ENCODE peak calls at places on chromosome X, in seven cellular contexts. Z is ovary, W is brain microvascular endothelial cell, X is HFF-Myc, C is fibroblast of the aortic adventitia, A is fibroblast of mammary gland, Q is BE2C. D is an unnamed sample.

GRCh38 chrX:107541244-107541643 is 87.1 kb upstream of the PRPS1 start:
- DNase-seq in A (peak), Q (no peak), X (no peak), C (no peak), W (no peak), Z (no peak), D (no peak)

GRCh38 chrX:121301822-121302221 is 254.4 kb downstream of the GLUD2 start:
- DNase-seq in Z (no peak), A (no peak), W (no peak), X (no peak), C (no peak), Q (no peak), D (no peak)

GRCh38 chrX:11564546-11564945 is 101.2 kb downstream of the ARHGAP6 start:
- DNase-seq in A (peak), W (no peak), C (peak), X (no peak), Z (no peak), Q (no peak), D (no peak)

GRCh38 chrX:106932492-106932923 is 12.3 kb downstream of the CLDN2 start:
- DNase-seq in C (peak), A (peak), X (no peak), Z (no peak), Q (no peak), W (no peak), D (no peak)

GRCh38 chrX:40130207-40130606 is 32.4 kb upstream of the BCOR start:
- DNase-seq in C (peak), X (no peak), Q (no peak), A (peak), Z (no peak), W (peak), D (peak)

GRCh38 chrX:153406011-153406410 is 4.9 kb upstream of the PNMA6E start:
- DNase-seq in C (no peak), Q (no peak), W (no peak), Z (no peak), X (no peak), A (no peak), D (no peak)

GRCh38 chrX:104315555-104315954 is 60.8 kb upstream of the ESX1 start:
- DNase-seq in X (no peak), Z (no peak), A (peak), Q (no peak), W (peak), C (peak), D (no peak)

GRCh38 chrX:75210602-75211001 is 54.5 kb upstream of the ABCB7 start:
- DNase-seq in Z (no peak), X (no peak), Q (no peak), C (no peak), A (no peak), W (no peak), D (no peak)

GRCh38 chrX:150372280-150372679 is 9.2 kb downstream of the MAMLD1 start:
- DNase-seq in X (no peak), Z (no peak), C (no peak), Q (no peak), W (no peak), A (no peak), D (no peak)

GRCh38 chrX:13295841-13296240 is 24.0 kb downstream of the ATXN3L start:
- DNase-seq in A (no peak), Q (no peak), X (no peak), C (no peak), W (no peak), Z (no peak), D (no peak)

GRCh38 chrX:3461824-3462508 is 115.5 kb upstream of the MXRA5 start:
- DNase-seq in C (no peak), Q (no peak), Z (no peak), A (peak), W (no peak), X (no peak), D (no peak)
- H3K4me3 ChIP-seq in C (peak), Q (no peak), Z (no peak), A (peak), W (peak), X (peak), D (peak)

GRCh38 chrX:30308263-30309138 is 689 bp downstream of the NR0B1 start:
- DNase-seq in X (no peak), W (no peak), C (no peak), Z (peak), A (peak), Q (peak), D (no peak)
- TF ChIP-seq CTCF in X (peak), W (peak), C (peak), Z (peak), A (no peak), Q (no peak), D (no peak)

GRCh38 chrX:29024813-29025342 is 437.6 kb downstream of the IL1RAPL1 start:
- DNase-seq in Z (no peak), A (no peak), C (no peak), Q (no peak), W (no peak), X (no peak), D (no peak)
- H3K4me3 ChIP-seq in Z (no peak), A (no peak), C (no peak), Q (no peak), W (no peak), X (no peak), D (no peak)

GRCh38 chrX:20374450-20374849 is 107.7 kb upstream of the RPS6KA3 start:
- DNase-seq in X (no peak), A (no peak), W (no peak), Q (no peak), Z (no peak), C (no peak), D (no peak)

GRCh38 chrX:20382518-20383291 is 116.0 kb upstream of the RPS6KA3 start:
- DNase-seq in W (no peak), Q (peak), X (no peak), A (no peak), C (no peak), Z (no peak), D (no peak)

GRCh38 chrX:20382082-20382481 is 115.4 kb upstream of the RPS6KA3 start:
- DNase-seq in Q (no peak), C (no peak), W (no peak), Z (no peak), X (no peak), A (no peak), D (no peak)

GRCh38 chrX:20374866-20375530 is 108.3 kb upstream of the RPS6KA3 start:
- DNase-seq in C (peak), W (no peak), Z (no peak), X (no peak), Q (no peak), A (peak), D (no peak)

GRCh38 chrX:20378291-20378920 is 111.7 kb upstream of the RPS6KA3 start:
- DNase-seq in Q (no peak), A (peak), W (peak), C (no peak), Z (no peak), X (no peak), D (no peak)
- TF ChIP-seq CTCF in Q (no peak), A (no peak), W (no peak), C (no peak), Z (no peak), X (no peak), D (no peak)